ENCODE peak calls at places on chromosomes 5 and 9, in nine cellular contexts. E, K, N, V, J, S, T, F and I are unnamed samples.
A peak's percentile ranks its signal among the peaks of the same experiment; 100 is the strongest.

GRCh38 chr5:79136618-79137017 is 25.0 kb downstream of the BHMT start:
- DNase-seq in J (no peak), K (no peak), E (no peak), N (no peak), V (no peak), S (no peak), T (no peak), F (no peak), I (no peak)

GRCh38 chr5:11941566-11941965 is 37.3 kb upstream of the CTNND2 start:
- DNase-seq in S (no peak), F (no peak), T (peak; percentile 3), V (no peak), N (no peak), K (no peak), E (no peak), J (no peak), I (no peak)

GRCh38 chr9:35164711-35165110 is 2.9 kb downstream of the UNC13B start:
- DNase-seq in S (peak; percentile 79), N (no peak), J (no peak), K (no peak), E (no peak), T (peak; percentile 85), F (no peak), V (no peak), I (no peak)

GRCh38 chr5:143606043-143606752 is 202.7 kb upstream of the NR3C1 start:
- DNase-seq in E (no peak), V (no peak), J (no peak), F (no peak), S (peak; percentile 6), N (no peak), K (no peak), T (no peak), I (no peak)

GRCh38 chr9:83582026-83582425 is 40.9 kb upstream of the IDNK start:
- DNase-seq in S (peak; percentile 18), F (no peak), K (no peak), T (peak; percentile 37), N (no peak), V (no peak), J (no peak), E (no peak), I (no peak)

GRCh38 chr5:71778678-71779276 is 59.7 kb downstream of the CARTPT start:
- DNase-seq in J (no peak), T (peak; percentile 36), N (peak; percentile 16), S (peak; percentile 16), V (peak; percentile 55), E (no peak), F (no peak), K (no peak), I (no peak)

GRCh38 chr5:1388383-1388967 is 43.6 kb upstream of the CLPTM1L start:
- DNase-seq in E (no peak), T (no peak), S (no peak), N (no peak), J (no peak), V (no peak), K (no peak), F (no peak), I (no peak)

GRCh38 chr5:122297587-122298298 is 14.3 kb upstream of the SNCAIP start:
- DNase-seq in K (no peak), S (no peak), T (no peak), N (no peak), J (no peak), V (no peak), F (no peak), E (no peak), I (no peak)

GRCh38 chr5:171420429-171421231 is 1.2 kb downstream of the FGF18 start:
- DNase-seq in F (peak; percentile 85), N (peak; percentile 93), E (peak; percentile 64), S (peak; percentile 89), V (peak; percentile 23), T (peak; percentile 92), J (peak; percentile 30), K (peak; percentile 90), I (peak; percentile 63)

GRCh38 chr5:171421331-171422262 is 2.1 kb downstream of the FGF18 start:
- DNase-seq in S (no peak), V (no peak), N (no peak), J (no peak), E (no peak), K (no peak), T (no peak), F (no peak), I (no peak)

GRCh38 chr5:171419663-171420428 is 399 bp downstream of the FGF18 start:
- DNase-seq in F (no peak), V (peak; percentile 65), K (no peak), J (no peak), E (peak; percentile 13), T (peak; percentile 50), S (peak; percentile 23), N (peak; percentile 41), I (no peak)

GRCh38 chr5:171418316-171418981 is 998 bp upstream of the FGF18 start:
- DNase-seq in F (peak; percentile 77), T (peak; percentile 78), S (peak; percentile 66), V (peak; percentile 87), E (peak; percentile 71), N (peak; percentile 86), K (peak; percentile 89), J (peak; percentile 31), I (peak; percentile 89)

DNA sequence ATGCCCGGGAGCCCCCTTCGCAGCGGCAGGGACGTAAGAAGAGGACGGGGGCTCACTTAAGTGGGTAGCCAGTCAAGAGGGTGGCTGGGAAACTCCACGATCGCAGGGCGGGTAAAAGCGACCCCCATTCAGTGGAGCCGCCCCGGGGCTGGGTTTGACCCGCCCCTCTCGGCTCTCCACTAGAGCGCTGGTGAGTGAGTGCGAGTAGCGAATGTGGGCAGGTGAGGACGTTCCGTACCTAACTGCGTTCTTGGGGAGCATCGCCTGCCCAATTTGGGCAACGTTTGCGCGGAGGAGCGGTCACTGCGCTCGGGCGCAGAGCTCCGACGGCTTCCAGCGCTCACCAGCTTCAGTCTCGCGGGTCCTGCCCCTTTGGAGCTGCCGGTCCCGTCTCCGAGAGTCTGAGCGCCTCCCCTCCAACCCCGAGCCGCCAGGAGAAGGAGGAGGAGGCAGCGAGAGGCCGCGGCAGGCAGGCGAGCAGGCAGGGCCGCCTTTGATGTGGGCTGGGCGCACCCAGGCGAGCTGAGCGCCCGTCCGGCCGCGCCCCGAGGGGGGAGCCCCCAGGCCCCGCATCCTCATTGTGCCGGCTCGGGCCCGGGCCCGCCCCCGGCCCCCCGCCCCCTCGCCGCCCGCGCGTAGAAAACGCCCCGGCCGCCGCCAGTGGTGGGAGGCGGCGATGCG is at the start of gene FGF18:
- DNase-seq in J (no peak), S (peak; percentile 65), F (peak; percentile 61), K (no peak), V (peak; percentile 69), E (peak; percentile 20), T (peak; percentile 79), N (peak; percentile 80), I (no peak)
- H3K4me3 ChIP-seq in J (peak within 1 kb of the TSS; percentile 25), S (peak within 1 kb of the TSS; percentile 52), F (peak within 1 kb of the TSS; percentile 33), K (peak within 1 kb of the TSS; percentile 45), V (peak within 1 kb of the TSS; percentile 64), E (peak within 1 kb of the TSS; percentile 23), T (peak within 1 kb of the TSS; percentile 54), N (peak within 1 kb of the TSS; percentile 69), I (peak within 1 kb of the TSS; percentile 19)

GRCh38 chr9:79257215-79257614 is 314.6 kb upstream of the TLE4 start:
- DNase-seq in T (peak; percentile 62), N (no peak), V (no peak), J (no peak), S (no peak), K (no peak), F (no peak), E (no peak), I (peak; percentile 22)
- H3K4me3 ChIP-seq in T (peak overlapping the region; percentile 26), N (no peak overlapping the region), V (no peak overlapping the region), J (peak overlapping the region; percentile 20), S (peak overlapping the region; percentile 60), K (peak overlapping the region; percentile 25), F (no peak overlapping the region), E (no peak overlapping the region), I (peak overlapping the region; percentile 29)

GRCh38 chr5:56817306-56817986 is 2.1 kb downstream of the MAP3K1 start:
- DNase-seq in F (no peak), V (no peak), N (no peak), S (no peak), K (no peak), J (no peak), T (no peak), E (no peak), I (no peak)

GRCh38 chr5:56818409-56819026 is 3.2 kb downstream of the MAP3K1 start:
- DNase-seq in S (no peak), E (no peak), F (no peak), T (peak; percentile 16), N (no peak), J (no peak), V (no peak), K (no peak), I (no peak)

GRCh38 chr5:56815657-56816545 is 552 bp downstream of the MAP3K1 start:
- DNase-seq in V (peak; percentile 21), E (peak; percentile 51), T (peak; percentile 51), F (peak; percentile 54), K (peak; percentile 68), S (peak; percentile 25), N (peak; percentile 43), J (no peak), I (peak; percentile 58)

GRCh38 chr5:56816546-56817081 is 1.3 kb downstream of the MAP3K1 start:
- DNase-seq in N (peak; percentile 58), F (peak; percentile 67), E (peak; percentile 75), S (peak; percentile 57), V (peak; percentile 44), T (peak; percentile 70), K (peak; percentile 76), J (no peak), I (peak; percentile 59)

DNA sequence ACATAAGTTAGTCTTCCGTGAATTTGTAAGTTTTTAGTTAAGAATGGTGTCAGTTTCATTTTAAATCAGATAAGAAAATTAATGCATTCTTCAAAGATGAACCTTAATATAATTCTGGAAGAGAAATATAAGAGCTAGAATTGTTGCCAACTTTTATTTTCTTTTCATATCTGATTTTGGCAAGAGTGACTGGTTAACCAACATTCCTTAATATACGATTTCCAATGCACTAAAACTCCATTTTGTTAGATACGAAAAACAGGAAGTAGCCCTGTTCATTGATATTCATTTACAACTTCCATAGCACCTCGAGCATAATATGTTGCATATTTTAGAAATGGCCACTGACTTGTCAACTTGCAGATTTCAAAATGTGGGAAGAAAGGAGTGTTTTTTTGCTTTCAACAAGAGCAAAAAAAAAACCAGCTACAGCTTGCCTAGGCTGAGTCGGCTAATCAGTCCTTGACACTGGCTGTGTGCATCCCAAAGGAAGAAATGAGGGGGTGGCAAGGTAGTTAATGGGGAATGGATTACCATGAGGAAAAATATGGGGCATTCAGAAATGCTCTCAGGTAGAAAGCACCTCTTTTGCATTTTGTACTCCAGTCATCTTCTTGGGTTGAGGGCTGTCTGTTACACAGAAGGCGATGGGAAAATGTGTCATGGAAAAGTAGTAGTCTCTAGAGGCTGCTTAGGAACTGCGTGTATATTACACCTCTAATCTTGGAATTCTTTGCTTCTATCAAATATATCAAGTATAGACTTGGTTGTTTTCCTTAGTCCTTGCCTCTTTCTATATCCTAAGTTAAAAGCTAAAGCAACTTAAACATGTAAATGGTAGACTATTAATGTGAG is 3.9 kb downstream of the MAP3K1 start:
- DNase-seq in F (no peak), S (peak; percentile 8), T (peak; percentile 14), K (no peak), E (no peak), J (no peak), N (no peak), V (no peak), I (no peak)
- H3K4me3 ChIP-seq in F (peak overlapping the region; percentile 94), S (no peak overlapping the region), T (peak overlapping the region; percentile 67), K (no peak overlapping the region), E (no peak overlapping the region), J (no peak overlapping the region), N (peak overlapping the region; percentile 38), V (peak overlapping the region; percentile 56), I (no peak overlapping the region)

GRCh38 chr5:56320686-56321085 is 87.6 kb upstream of the ANKRD55 start:
- DNase-seq in T (no peak), S (no peak), N (no peak), F (no peak), E (no peak), J (no peak), V (no peak), K (no peak), I (no peak)

GRCh38 chr5:56322592-56322991 is 89.5 kb upstream of the ANKRD55 start:
- DNase-seq in J (no peak), V (no peak), F (no peak), N (no peak), K (no peak), T (no peak), E (no peak), S (no peak), I (no peak)

GRCh38 chr5:56321236-56321881 is 88.2 kb upstream of the ANKRD55 start:
- DNase-seq in F (no peak), J (no peak), S (no peak), N (no peak), T (no peak), K (no peak), E (no peak), V (no peak), I (no peak)

GRCh38 chr5:56317923-56318561 is 84.9 kb upstream of the ANKRD55 start:
- DNase-seq in J (no peak), S (no peak), N (no peak), E (no peak), V (no peak), F (no peak), K (no peak), T (no peak), I (no peak)

DNA sequence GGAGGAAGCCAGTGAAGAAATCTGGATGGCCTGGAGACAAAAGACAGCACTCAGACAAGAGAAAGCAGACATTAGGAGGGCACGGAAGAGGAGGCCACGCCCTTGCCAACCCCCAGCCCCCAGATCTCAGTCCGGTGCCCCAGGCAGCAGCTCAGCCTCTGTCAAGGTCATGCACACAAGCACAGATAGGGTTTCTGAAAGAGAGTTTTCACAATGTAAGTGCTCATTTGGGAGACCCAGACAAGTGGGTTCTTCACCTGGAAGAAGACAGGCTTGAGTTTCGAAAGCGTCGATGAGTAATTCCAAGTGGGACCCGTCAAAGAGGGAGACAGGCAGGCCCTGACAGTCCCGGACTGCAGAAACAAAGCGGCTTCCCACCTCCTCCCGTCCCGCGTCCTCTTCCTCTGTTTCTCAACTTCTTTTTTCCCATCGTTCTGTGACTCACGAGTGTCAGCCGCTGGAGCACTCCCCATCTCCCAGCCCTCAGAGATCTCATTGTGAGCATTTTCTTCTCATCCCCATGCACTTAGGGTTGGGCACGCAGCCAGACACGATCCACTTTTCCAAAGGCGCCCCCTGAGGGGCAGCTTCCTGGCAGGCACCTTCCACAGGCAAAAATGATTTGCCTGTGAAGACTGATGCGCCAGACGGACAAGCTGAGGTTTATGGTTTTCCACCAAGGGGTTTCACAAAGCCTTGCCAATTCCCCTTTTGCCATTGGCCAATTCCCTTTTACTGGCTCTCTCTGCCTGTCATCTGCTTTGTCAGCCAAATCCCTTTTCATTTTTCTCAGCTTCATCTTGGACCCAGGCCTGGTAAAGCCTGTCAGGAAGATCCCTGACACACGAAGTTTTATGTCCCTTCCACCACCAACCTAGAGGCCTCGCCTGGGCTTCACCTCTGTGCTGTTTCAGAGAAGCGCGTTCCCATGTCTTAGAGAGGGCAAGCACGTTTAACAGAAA is 86.4 kb upstream of the ANKRD55 start:
- DNase-seq in T (peak; percentile 36), N (peak; percentile 44), V (no peak), J (no peak), E (peak; percentile 9), K (peak; percentile 69), S (peak; percentile 27), F (peak; percentile 61), I (no peak)
- H3K4me3 ChIP-seq in T (no peak overlapping the region), N (no peak overlapping the region), V (no peak overlapping the region), J (no peak overlapping the region), E (no peak overlapping the region), K (no peak overlapping the region), S (no peak overlapping the region), F (no peak overlapping the region), I (no peak overlapping the region)